ENCODE peak calls at places on chromosome 16, in six cellular contexts. Y is RWPE1; N is H9; O is naive thymus-derived CD4-positive, alpha-beta T cell; W is left lung; X is CD4-positive, alpha-beta T cell. P is an unnamed sample.

GRCh38 chr16:81163671-81164070 is 67.5 kb upstream of the GCSH start:
- DNase-seq in X (no peak), Y (no peak), W (no peak), O (no peak), N (no peak), P (no peak)

GRCh38 chr16:27398894-27399853 is 2.8 kb upstream of the IL21R start:
- DNase-seq in Y (no peak), N (no peak), W (no peak), X (no peak), O (no peak), P (no peak)

GRCh38 chr16:48383877-48384304 is 1.3 kb downstream of the SIAH1 start:
- DNase-seq in Y (peak; percentile 18), O (no peak), X (no peak), W (no peak), N (no peak), P (no peak)

GRCh38 chr16:88810868-88811599 is 694 bp downstream of the APRT start:
- DNase-seq in X (peak; percentile 53), N (peak; percentile 38), Y (peak; percentile 57), O (no peak), W (peak; percentile 83), P (peak; percentile 73)

GRCh38 chr16:12602811-12603698 is 200.6 kb downstream of the CPPED1 start:
- DNase-seq in X (no peak), Y (no peak), N (peak; percentile 7), O (no peak), W (no peak), P (no peak)

GRCh38 chr16:88809068-88809675 is 2.6 kb downstream of the APRT start:
- DNase-seq in W (no peak), Y (peak; percentile 24), O (no peak), N (no peak), X (no peak), P (no peak)

GRCh38 chr16:12815361-12815760 is 11.7 kb upstream of the CPPED1 start:
- DNase-seq in X (no peak), N (no peak), Y (no peak), W (no peak), O (no peak), P (no peak)

GRCh38 chr16:52068447-52069074 is 478.4 kb downstream of the TOX3 start:
- DNase-seq in O (no peak), N (peak; percentile 53), W (no peak), Y (peak; percentile 9), X (no peak), P (peak; percentile 49)

GRCh38 chr16:77307764-77308561 is 108.8 kb downstream of the SYCE1L start:
- DNase-seq in O (no peak), X (no peak), N (no peak), Y (peak; percentile 55), W (no peak), P (no peak)

GRCh38 chr16:51916814-51917213 is 630.1 kb downstream of the TOX3 start:
- DNase-seq in O (no peak), X (no peak), Y (no peak), W (no peak), N (no peak), P (no peak)

GRCh38 chr16:9007177-9007794 is 43.6 kb upstream of the USP7 start:
- DNase-seq in O (no peak), Y (no peak), W (no peak), N (no peak), X (no peak), P (no peak)

GRCh38 chr16:48041861-48042435 is 113.8 kb downstream of the ABCC12 start:
- DNase-seq in X (no peak), O (no peak), Y (peak; percentile 22), N (peak; percentile 64), W (no peak), P (no peak)

GRCh38 chr16:3950343-3951193 is 70.1 kb upstream of the CREBBP start:
- DNase-seq in Y (peak; percentile 71), X (no peak), O (no peak), N (no peak), W (peak; percentile 83), P (no peak)

GRCh38 chr16:15691046-15691445 is 41.0 kb downstream of the NDE1 start:
- DNase-seq in X (no peak), O (no peak), N (no peak), W (no peak), Y (no peak), P (no peak)

GRCh38 chr16:15919331-15919730 is 30.1 kb upstream of the ABCC1 start:
- DNase-seq in Y (no peak), N (no peak), X (no peak), O (no peak), W (no peak), P (no peak)

GRCh38 chr16:1863681-1864460 is 8.1 kb downstream of the MEIOB start:
- DNase-seq in O (no peak), Y (no peak), W (no peak), X (no peak), N (no peak), P (no peak)

GRCh38 chr16:9362050-9362449 is 270.6 kb downstream of the HAPSTR1 start:
- DNase-seq in N (peak; percentile 26), X (no peak), W (no peak), O (no peak), Y (no peak), P (no peak)

GRCh38 chr16:17921357-17921978 is 415.1 kb downstream of the NPIPA8 start:
- DNase-seq in Y (no peak), W (peak; percentile 33), N (peak; percentile 66), X (peak; percentile 13), O (peak; percentile 11), P (peak; percentile 57)

GRCh38 chr16:80480664-80481063 is 60.1 kb upstream of the DYNLRB2 start:
- DNase-seq in N (no peak), Y (no peak), W (no peak), O (no peak), X (no peak), P (no peak)

GRCh38 chr16:77677129-77677528 is 45.2 kb upstream of the NUDT7 start:
- DNase-seq in W (no peak), X (no peak), Y (peak; percentile 13), N (no peak), O (no peak), P (no peak)

GRCh38 chr16:64174327-64174726 is 947.5 kb downstream of the CDH11 start:
- DNase-seq in W (no peak), N (no peak), O (no peak), Y (no peak), X (no peak), P (no peak)

GRCh38 chr16:87233928-87234327 is 83.3 kb downstream of the C16orf95 start:
- DNase-seq in Y (no peak), O (no peak), X (no peak), W (no peak), N (peak; percentile 46), P (no peak)

GRCh38 chr16:81542609-81543570 is 98.3 kb downstream of the CMIP start:
- DNase-seq in Y (no peak), W (no peak), X (no peak), N (no peak), O (no peak), P (no peak)

GRCh38 chr16:51133691-51134090 is 17.4 kb downstream of the SALL1 start:
- DNase-seq in Y (no peak), N (no peak), X (no peak), O (no peak), W (no peak), P (no peak)

GRCh38 chr16:57045694-57046381 is 46.5 kb upstream of the CPNE2 start:
- DNase-seq in O (no peak), X (peak; percentile 24), N (peak; percentile 80), Y (peak; percentile 36), W (no peak), P (no peak)

GRCh38 chr16:79430129-79430789 is 170.3 kb downstream of the MAF start:
- DNase-seq in X (no peak), O (no peak), W (no peak), Y (no peak), N (no peak), P (no peak)

GRCh38 chr16:79434771-79435170 is 165.8 kb downstream of the MAF start:
- DNase-seq in W (no peak), N (no peak), X (no peak), O (no peak), Y (no peak), P (no peak)

GRCh38 chr16:79429276-79430128 is 171.0 kb downstream of the MAF start:
- DNase-seq in N (no peak), X (no peak), O (no peak), Y (no peak), W (no peak), P (no peak)

GRCh38 chr16:79434097-79434496 is 166.4 kb downstream of the MAF start:
- DNase-seq in N (no peak), W (no peak), X (no peak), Y (no peak), O (no peak), P (no peak)

GRCh38 chr16:79431923-79432322 is 168.6 kb downstream of the MAF start:
- DNase-seq in N (no peak), O (no peak), X (no peak), Y (no peak), W (no peak), P (no peak)
- H3K27ac ChIP-seq in N (no peak overlapping the region), O (no peak overlapping the region), X (no peak overlapping the region), Y (no peak overlapping the region), W (no peak overlapping the region), P (no peak overlapping the region)

GRCh38 chr16:14308357-14308723 is 237.2 kb downstream of the MRTFB start:
- DNase-seq in O (no peak), W (no peak), N (no peak), X (no peak), Y (no peak), P (no peak)
- H3K27ac ChIP-seq in O (peak overlapping the region; percentile 46), W (no peak overlapping the region), N (no peak overlapping the region), X (no peak overlapping the region), Y (peak overlapping the region; percentile 73), P (no peak overlapping the region)

GRCh38 chr16:31460582-31461002 is 1.3 kb downstream of the ARMC5 start:
- DNase-seq in X (no peak), W (no peak), Y (no peak), O (no peak), N (no peak), P (no peak)
- H3K27ac ChIP-seq in X (peak overlapping the region; percentile 98), W (peak overlapping the region; percentile 100), Y (peak overlapping the region; percentile 100), O (peak overlapping the region; percentile 95), N (no peak overlapping the region), P (peak overlapping the region; percentile 90)

GRCh38 chr16:55555436-55555835 is 11.0 kb upstream of the CAPNS2 start:
- DNase-seq in Y (no peak), X (no peak), W (no peak), O (no peak), N (no peak), P (no peak)

GRCh38 chr16:55559933-55560516 is 6.5 kb upstream of the CAPNS2 start:
- DNase-seq in X (no peak), W (no peak), N (no peak), O (no peak), Y (no peak), P (no peak)

GRCh38 chr16:55559233-55559632 is 7.3 kb upstream of the CAPNS2 start:
- DNase-seq in O (no peak), N (no peak), W (no peak), X (no peak), Y (no peak), P (no peak)

GRCh38 chr16:55561319-55561848 is 5.1 kb upstream of the CAPNS2 start:
- DNase-seq in N (no peak), Y (no peak), O (no peak), X (no peak), W (no peak), P (no peak)

DNA sequence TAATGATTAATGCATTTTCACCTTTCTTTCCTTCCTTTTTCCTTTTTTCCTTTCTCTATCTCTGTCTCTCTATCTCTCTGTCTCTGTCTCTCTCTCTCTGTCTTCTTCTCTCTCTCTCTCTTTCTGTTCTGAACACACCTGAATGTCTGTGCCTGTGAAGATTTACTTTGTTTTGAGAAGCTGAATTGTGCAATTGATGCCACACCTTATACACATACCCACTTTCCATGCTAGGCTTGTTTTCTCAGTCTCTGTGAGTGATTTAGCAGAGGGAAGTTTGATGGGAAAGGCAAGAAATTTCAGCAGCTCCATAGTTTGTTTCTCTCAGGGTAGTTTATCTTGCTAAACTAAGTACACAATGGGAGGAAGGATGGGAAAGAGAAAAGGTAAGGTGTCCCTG is 9.3 kb upstream of the CAPNS2 start:
- DNase-seq in X (no peak), O (no peak), W (no peak), N (no peak), Y (no peak), P (no peak)
- H3K27ac ChIP-seq in X (no peak overlapping the region), O (no peak overlapping the region), W (no peak overlapping the region), N (no peak overlapping the region), Y (no peak overlapping the region), P (no peak overlapping the region)